ENCODE peak calls at places on chromosomes 5 and 9, in eight cellular contexts. X is cardiac fibroblast, C is mesothelial cell of epicardium, W is A549, H is HFFc6, Y is IMR-90, E is fibroblast of lung, N is mucosa of descending colon. F is an unnamed sample.

GRCh38 chr5:154945695-154946301 is 4.9 kb downstream of the MRPL22 start:
- DNase-seq in X (peak; percentile 57), C (no peak), W (peak; percentile 18), H (no peak), Y (peak; percentile 28), E (peak; percentile 42), N (no peak), F (peak; percentile 23)

GRCh38 chr5:166883016-166883415 is 1408.4 kb upstream of the WWC1 start:
- DNase-seq in X (peak; percentile 19), C (no peak), W (peak; percentile 40), H (no peak), Y (no peak), E (peak; percentile 1), N (no peak), F (no peak)

GRCh38 chr9:31730398-31730797 is 654.0 kb upstream of the ACO1 start:
- DNase-seq in X (no peak), C (no peak), W (no peak), H (no peak), Y (no peak), E (no peak), N (no peak), F (no peak)

GRCh38 chr5:143177263-143177994 is 226.1 kb downstream of the NR3C1 start:
- DNase-seq in X (peak; percentile 99), C (no peak), W (peak; percentile 76), H (peak; percentile 69), Y (peak; percentile 99), E (peak; percentile 93), N (no peak), F (no peak)

GRCh38 chr5:65199988-65200668 is 281.6 kb downstream of the ADAMTS6 start:
- DNase-seq in X (peak; percentile 87), C (no peak), W (no peak), H (peak; percentile 57), Y (peak; percentile 83), E (peak; percentile 73), N (no peak), F (no peak)

GRCh38 chr5:159034083-159034824 is 65.5 kb downstream of the EBF1 start:
- DNase-seq in X (peak; percentile 53), C (no peak), W (no peak), H (no peak), Y (no peak), E (no peak), N (no peak), F (peak; percentile 45)

GRCh38 chr9:114653556-114654159 is 3.9 kb downstream of the TEX53 start:
- DNase-seq in X (peak; percentile 87), C (peak; percentile 41), W (peak; percentile 72), H (peak; percentile 74), Y (peak; percentile 79), E (peak; percentile 80), N (peak; percentile 40), F (peak; percentile 77)

GRCh38 chr9:106072421-106072820 is 378.1 kb downstream of the TMEM38B start:
- DNase-seq in X (no peak), C (no peak), W (no peak), H (no peak), Y (no peak), E (no peak), N (no peak), F (no peak)

GRCh38 chr5:135033026-135033861 is 784 bp downstream of the PITX1 start:
- DNase-seq in X (peak; percentile 30), C (no peak), W (peak; percentile 62), H (peak; percentile 58), Y (peak; percentile 56), E (peak; percentile 35), N (peak; percentile 53), F (no peak)

GRCh38 chr5:11126844-11127243 is 365.8 kb upstream of the DAP start:
- DNase-seq in X (no peak), C (no peak), W (no peak), H (no peak), Y (no peak), E (no peak), N (no peak), F (no peak)

GRCh38 chr9:93108301-93109041 is 12.5 kb downstream of the CARD19 start:
- DNase-seq in X (no peak), C (no peak), W (no peak), H (no peak), Y (no peak), E (no peak), N (peak; percentile 31), F (no peak)

GRCh38 chr9:96556701-96557461 is 62.8 kb downstream of the CDC14B start:
- DNase-seq in X (peak; percentile 13), C (no peak), W (no peak), H (no peak), Y (no peak), E (no peak), N (no peak), F (no peak)

GRCh38 chr5:149775785-149776184 is 45.7 kb downstream of the PPARGC1B start:
- DNase-seq in X (peak; percentile 40), C (no peak), W (peak; percentile 73), H (peak; percentile 37), Y (no peak), E (no peak), N (no peak), F (no peak)

GRCh38 chr9:120735415-120736126 is 21.3 kb upstream of the MEGF9 start:
- DNase-seq in X (peak; percentile 79), C (no peak), W (peak; percentile 55), H (no peak), Y (peak; percentile 75), E (peak; percentile 80), N (no peak), F (no peak)
- TF ChIP-seq CTCF in X (no peak), C (no peak), W (no peak), H (no peak), Y (no peak), E (no peak), N (no peak), F (no peak)

GRCh38 chr5:177309351-177310191 is 2.1 kb downstream of the MXD3 start:
- DNase-seq in X (peak; percentile 77), C (no peak), W (peak; percentile 91), H (peak; percentile 68), Y (peak; percentile 65), E (peak; percentile 83), N (peak; percentile 80), F (peak; percentile 69)

GRCh38 chr5:177311361-177311722 is 356 bp downstream of the MXD3 start:
- DNase-seq in X (no peak), C (no peak), W (no peak), H (no peak), Y (no peak), E (no peak), N (no peak), F (no peak)

GRCh38 chr5:177310332-177310731 is 1.4 kb downstream of the MXD3 start:
- DNase-seq in X (no peak), C (no peak), W (no peak), H (no peak), Y (no peak), E (no peak), N (peak; percentile 46), F (no peak)

GRCh38 chr5:177311723-177312648 is at the start of gene MXD3:
- DNase-seq in X (peak; percentile 95), C (peak; percentile 95), W (peak; percentile 97), H (peak; percentile 95), Y (peak; percentile 90), E (peak; percentile 91), N (peak; percentile 96), F (peak; percentile 98)

GRCh38 chr5:177310757-177311173 is 933 bp downstream of the MXD3 start:
- DNase-seq in X (peak; percentile 32), C (no peak), W (no peak), H (no peak), Y (peak; percentile 18), E (no peak), N (peak; percentile 48), F (no peak)
- TF ChIP-seq CTCF in X (no peak), C (no peak), W (no peak), H (no peak), Y (no peak), E (no peak), N (no peak), F (no peak)

GRCh38 chr5:110333384-110333783 is 393.1 kb downstream of the TMEM232 start:
- DNase-seq in X (peak; percentile 31), C (no peak), W (peak; percentile 4), H (no peak), Y (peak; percentile 3), E (peak; percentile 12), N (no peak), F (no peak)
- TF ChIP-seq CTCF in X (peak; percentile 14), C (no peak), W (no peak), H (no peak), Y (no peak), E (peak; percentile 22), N (no peak), F (peak; percentile 15)

DNA sequence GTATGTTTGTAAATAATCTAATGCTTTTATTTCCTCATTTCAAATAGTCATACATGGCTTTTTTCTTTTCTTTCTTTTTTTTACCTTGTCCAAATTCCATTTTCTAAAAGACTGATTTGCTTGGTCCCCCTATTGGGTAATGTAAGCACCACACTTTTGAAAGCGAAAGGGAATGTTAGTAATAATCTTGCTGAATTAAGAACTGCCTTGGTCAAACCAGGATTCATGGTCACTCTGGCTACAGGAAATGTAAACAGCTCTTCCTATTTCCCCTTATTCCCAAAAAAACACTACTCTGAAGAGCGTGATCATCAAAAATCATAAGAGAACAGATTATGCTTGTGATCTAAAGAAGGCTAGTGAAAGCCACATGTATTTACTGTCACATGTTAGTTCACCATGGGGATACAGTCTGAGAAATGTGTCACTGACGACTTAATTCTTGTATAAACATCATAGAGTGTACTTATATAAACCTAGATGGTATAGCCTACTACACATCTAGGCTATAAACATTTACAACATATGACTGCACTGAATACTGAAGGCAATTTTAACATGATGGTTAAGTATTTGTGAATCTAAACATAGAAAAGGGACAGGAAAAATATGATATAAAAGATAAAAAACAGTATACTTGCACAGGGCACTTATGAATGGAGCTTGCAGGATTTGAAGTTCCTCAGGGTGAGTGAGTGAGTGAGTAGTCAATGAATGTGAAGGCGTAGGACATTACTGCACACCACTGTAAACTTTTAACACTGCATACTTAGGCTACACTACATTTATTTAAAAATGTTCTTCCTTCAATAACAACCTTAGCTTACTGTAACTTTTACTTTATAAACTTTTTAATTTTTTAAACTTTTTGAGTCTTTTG is 75.3 kb downstream of the HMGCR start:
- DNase-seq in X (peak; percentile 73), C (no peak), W (no peak), H (peak; percentile 72), Y (peak; percentile 91), E (peak; percentile 78), N (no peak), F (no peak)
- TF ChIP-seq CTCF in X (peak; percentile 28), C (peak; percentile 46), W (no peak), H (peak; percentile 65), Y (peak; percentile 16), E (peak; percentile 35), N (no peak), F (no peak)

DNA sequence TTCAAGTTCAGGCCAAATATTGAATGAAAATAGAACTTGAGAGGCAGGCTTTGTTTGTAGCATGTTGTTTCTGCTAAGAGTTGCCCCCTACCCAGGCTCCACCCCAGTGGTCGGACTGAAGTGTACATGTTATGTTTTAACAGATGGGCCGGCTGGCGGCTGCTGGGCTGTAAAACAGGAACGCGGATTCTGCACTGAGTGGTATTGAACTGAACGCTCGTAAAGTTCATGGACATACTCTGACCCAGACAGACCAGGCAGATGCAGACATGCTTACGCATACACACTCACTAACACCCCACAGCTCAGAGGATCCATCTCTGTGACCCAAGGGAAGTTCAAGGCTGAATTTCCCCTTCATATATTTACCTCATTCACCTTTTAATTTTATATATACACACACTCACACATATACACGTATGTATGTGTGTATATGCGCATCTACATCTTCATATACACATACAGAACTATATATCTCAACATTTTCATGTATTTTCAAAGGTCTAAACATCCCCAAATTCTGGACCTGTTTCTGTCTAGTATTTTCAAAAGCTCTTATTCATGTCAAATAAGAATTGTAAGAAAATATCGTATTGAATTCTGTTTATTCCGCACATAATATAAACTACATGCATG is 1.4 kb downstream of the MARCHF3 start:
- DNase-seq in X (peak; percentile 17), C (no peak), W (no peak), H (peak; percentile 41), Y (peak; percentile 36), E (peak; percentile 30), N (peak; percentile 59), F (no peak)
- TF ChIP-seq CTCF in X (no peak), C (no peak), W (no peak), H (no peak), Y (no peak), E (no peak), N (no peak), F (no peak)